ENCODE peak calls at places on chromosomes 3 and 15, in seven cellular contexts. L is GM12878, S is H1, R is HepG2, U is K562, T is NT2/D1, I is SK-N-SH. X is an unnamed sample.

GRCh38 chr3:13528217-13528801 is 20.6 kb upstream of the FBLN2 start:
- DNase-seq in L (no peak), I (peak; percentile 72), R (peak; percentile 41), U (peak; percentile 41), T (peak; percentile 81), S (no peak), X (no peak)

GRCh38 chr3:65338571-65338970 is 650.8 kb upstream of the ADAMTS9 start:
- DNase-seq in I (no peak), T (no peak), U (peak; percentile 6), S (no peak), R (no peak), L (no peak), X (no peak)

GRCh38 chr3:146543461-146544012 is 870 bp downstream of the PLSCR1 start:
- DNase-seq in T (no peak), U (peak; percentile 31), R (no peak), I (no peak), L (no peak), S (no peak), X (no peak)

GRCh38 chr3:55963611-55964010 is 476.5 kb upstream of the WNT5A start:
- DNase-seq in T (no peak), L (no peak), R (no peak), S (no peak), I (no peak), U (no peak), X (no peak)

GRCh38 chr15:75025548-75026260 is 2.3 kb downstream of the PPCDC start:
- DNase-seq in R (no peak), T (no peak), S (no peak), U (no peak), L (no peak), I (no peak), X (no peak)

GRCh38 chr15:76987896-76988860 is 6.7 kb upstream of the PSTPIP1 start:
- DNase-seq in L (peak; percentile 90), S (no peak), R (no peak), T (no peak), U (peak; percentile 52), I (no peak), X (no peak)

GRCh38 chr15:69794643-69795461 is 302.9 kb downstream of the TLE3 start:
- DNase-seq in U (no peak), L (no peak), T (peak; percentile 55), S (no peak), R (no peak), I (no peak), X (peak; percentile 4)

GRCh38 chr3:13414040-13414729 is 5.9 kb downstream of the NUP210 start:
- DNase-seq in R (no peak), T (no peak), U (no peak), I (no peak), L (peak; percentile 89), S (no peak), X (no peak)

GRCh38 chr15:79041598-79042175 is 48.9 kb downstream of the RASGRF1 start:
- DNase-seq in S (no peak), T (no peak), L (no peak), I (peak; percentile 42), R (no peak), U (no peak), X (no peak)

GRCh38 chr3:66497982-66498671 is 2.7 kb downstream of the LRIG1 start:
- DNase-seq in I (no peak), L (no peak), U (no peak), S (no peak), R (no peak), T (no peak), X (no peak)

GRCh38 chr3:171068658-171069057 is 42.1 kb upstream of the SLC2A2 start:
- DNase-seq in T (no peak), R (peak; percentile 49), S (no peak), I (no peak), L (no peak), U (no peak), X (no peak)

GRCh38 chr15:40098489-40099261 is 10.0 kb downstream of the BMF start:
- DNase-seq in R (peak; percentile 97), L (peak; percentile 84), S (no peak), T (no peak), I (peak; percentile 47), U (peak; percentile 89), X (no peak)

GRCh38 chr3:150362515-150363302 is 45.4 kb upstream of the TSC22D2 start:
- DNase-seq in L (no peak), I (no peak), S (no peak), R (peak; percentile 20), U (no peak), T (no peak), X (no peak)

GRCh38 chr3:134372405-134373277 is 1.6 kb downstream of the AMOTL2 start:
- DNase-seq in L (no peak), T (no peak), S (no peak), I (no peak), U (no peak), R (no peak), X (no peak)

GRCh38 chr3:131957511-131957910 is 77.3 kb downstream of the CPNE4 start:
- DNase-seq in U (no peak), L (no peak), S (no peak), R (no peak), I (no peak), T (no peak), X (no peak)

GRCh38 chr3:149375164-149375823 is 2.2 kb downstream of the TM4SF1 start:
- DNase-seq in U (no peak), L (no peak), I (no peak), R (no peak), S (no peak), T (no peak), X (no peak)

GRCh38 chr15:94297543-94297942 is 66.2 kb downstream of the MCTP2 start:
- DNase-seq in R (no peak), S (no peak), I (no peak), L (no peak), U (no peak), T (no peak), X (no peak)

GRCh38 chr3:101725192-101725889 is 927 bp downstream of the CEP97 start:
- DNase-seq in T (no peak), U (peak; percentile 12), R (no peak), S (peak; percentile 55), I (peak; percentile 52), L (no peak), X (no peak)

GRCh38 chr3:34056951-34057390 is 258.5 kb downstream of the PDCD6IP start:
- DNase-seq in U (peak; percentile 22), I (no peak), T (no peak), R (no peak), L (peak; percentile 89), S (no peak), X (no peak)

GRCh38 chr3:155370764-155371503 is 77.5 kb upstream of the STRIT1 start:
- DNase-seq in R (no peak), I (no peak), U (peak; percentile 54), L (no peak), S (no peak), T (no peak), X (no peak)

GRCh38 chr3:63354160-63354559 is 76.1 kb downstream of the SYNPR start:
- DNase-seq in U (no peak), L (no peak), S (no peak), R (no peak), T (no peak), I (no peak), X (no peak)

GRCh38 chr3:148957586-148957985 is 33.8 kb upstream of the GYG1 start:
- DNase-seq in S (peak; percentile 59), R (peak; percentile 37), L (no peak), I (no peak), T (peak; percentile 57), U (peak; percentile 30), X (peak; percentile 8)

GRCh38 chr15:85318732-85319076 is 61.7 kb upstream of the AKAP13 start:
- DNase-seq in I (no peak), S (no peak), T (no peak), U (no peak), R (no peak), L (no peak), X (no peak)

GRCh38 chr15:85314139-85314538 is 66.3 kb upstream of the AKAP13 start:
- DNase-seq in T (no peak), I (no peak), S (peak; percentile 19), R (no peak), U (no peak), L (no peak), X (no peak)

GRCh38 chr15:85314653-85315052 is 65.8 kb upstream of the AKAP13 start:
- DNase-seq in U (no peak), I (no peak), S (no peak), L (no peak), R (no peak), T (no peak), X (no peak)

GRCh38 chr15:85318048-85318731 is 62.2 kb upstream of the AKAP13 start:
- DNase-seq in I (no peak), U (no peak), T (no peak), L (peak; percentile 83), R (no peak), S (peak; percentile 13), X (peak; percentile 47)

GRCh38 chr15:85316244-85316934 is 64.0 kb upstream of the AKAP13 start:
- DNase-seq in S (peak; percentile 22), T (no peak), U (no peak), I (no peak), L (no peak), R (peak; percentile 14), X (peak; percentile 18)
- TF ChIP-seq YY1 in S (no peak), T (no peak), U (no peak), I (no peak), L (no peak), R (no peak), X (no peak)

GRCh38 chr3:4856986-4857385 is 122.3 kb upstream of the BHLHE40 start:
- DNase-seq in T (no peak), U (no peak), R (no peak), S (no peak), I (no peak), L (no peak), X (no peak)
- TF ChIP-seq YY1 in T (no peak), U (no peak), R (no peak), S (no peak), I (no peak), L (no peak), X (no peak)

GRCh38 chr3:197956626-197956988 is 3.4 kb upstream of the LMLN start:
- DNase-seq in R (no peak), I (no peak), U (no peak), T (no peak), L (no peak), S (no peak), X (no peak)
- TF ChIP-seq YY1 in R (no peak), I (no peak), U (no peak), T (no peak), L (no peak), S (no peak), X (no peak)

GRCh38 chr15:85792102-85792731 is 2.5 kb downstream of the KLHL25 start:
- DNase-seq in L (no peak), R (no peak), T (no peak), I (no peak), U (no peak), S (no peak), X (no peak)

GRCh38 chr15:85792872-85793621 is 1.7 kb downstream of the KLHL25 start:
- DNase-seq in S (no peak), L (no peak), U (no peak), T (no peak), R (no peak), I (no peak), X (no peak)

GRCh38 chr15:85795320-85795668 is 569 bp upstream of the KLHL25 start:
- DNase-seq in L (no peak), I (no peak), S (no peak), T (no peak), R (no peak), U (no peak), X (no peak)

GRCh38 chr15:85794598-85795319 is at the start of gene KLHL25:
- DNase-seq in U (peak; percentile 97), L (peak; percentile 56), T (peak; percentile 89), I (peak; percentile 98), S (peak; percentile 86), R (peak; percentile 90), X (peak; percentile 81)

GRCh38 chr15:85793641-85794597 is 806 bp downstream of the KLHL25 start:
- DNase-seq in R (peak; percentile 28), S (no peak), U (no peak), I (peak; percentile 73), T (no peak), L (no peak), X (no peak)
- TF ChIP-seq YY1 in R (no peak), S (no peak), U (no peak), I (no peak), T (no peak), L (no peak), X (no peak)

X was measured in HCT116.